ENCODE peak calls at places on chromosomes 4 and X, in six cellular contexts. O is AG09309, G is Right ventricle myocardium superior, X is HFFc6, Q is iPS DF 6.9, U is RPMI7951. H is an unnamed sample.

GRCh38 chr4:73742776-73743175 is 2.4 kb downstream of the CXCL8 start:
- DNase-seq in G (no peak), O (no peak), X (no peak), U (no peak), Q (no peak), H (no peak)

GRCh38 chrX:23127586-23127985 is 127.8 kb downstream of the DDX53 start:
- DNase-seq in Q (no peak), U (no peak), G (no peak), O (no peak), X (no peak), H (no peak)

GRCh38 chrX:9518896-9519295 is 54.0 kb downstream of the TBL1X start:
- DNase-seq in X (no peak), O (no peak), G (no peak), U (no peak), Q (no peak), H (no peak)

GRCh38 chr4:108533245-108533844 is 87.0 kb upstream of the RPL34 start:
- DNase-seq in X (no peak), Q (no peak), G (no peak), U (peak; percentile 42), O (no peak), H (no peak)

GRCh38 chrX:112211459-112211858 is 128.9 kb upstream of the TRPC5 start:
- DNase-seq in Q (no peak), U (peak; percentile 5), G (no peak), X (no peak), O (no peak), H (no peak)

GRCh38 chr4:124322234-124322831 is 390.2 kb downstream of the ANKRD50 start:
- DNase-seq in X (peak; percentile 35), G (no peak), O (no peak), U (peak; percentile 37), Q (no peak), H (no peak)

GRCh38 chrX:10017866-10018265 is 50.7 kb downstream of the CLDN34 start:
- DNase-seq in X (peak; percentile 81), G (no peak), U (peak; percentile 82), Q (no peak), O (peak; percentile 64), H (no peak)

GRCh38 chr4:176289561-176289960 is 20.5 kb upstream of the ASB5 start:
- DNase-seq in X (no peak), O (no peak), Q (no peak), G (no peak), U (no peak), H (no peak)

GRCh38 chr4:88007304-88008132 is at the start of gene PKD2:
- DNase-seq in X (peak; percentile 66), G (peak; percentile 92), Q (no peak), O (no peak), U (peak; percentile 75), H (peak; percentile 14)

GRCh38 chr4:66855956-66856355 is 689.3 kb downstream of the CENPC start:
- DNase-seq in Q (no peak), X (no peak), O (no peak), U (peak; percentile 3), G (no peak), H (no peak)

GRCh38 chrX:16124201-16124600 is 836 bp downstream of the GRPR start:
- DNase-seq in U (no peak), Q (no peak), G (no peak), X (no peak), O (no peak), H (no peak)

GRCh38 chrX:120560405-120560841 is 339 bp downstream of the CUL4B start:
- DNase-seq in O (peak; percentile 10), G (no peak), U (peak; percentile 43), Q (no peak), X (peak; percentile 41), H (peak; percentile 6)

GRCh38 chr4:73442275-73442674 is 6.3 kb downstream of the AFP start:
- DNase-seq in X (no peak), U (no peak), Q (no peak), O (no peak), G (no peak), H (no peak)

GRCh38 chr4:175671491-175671934 is 140.6 kb downstream of the GPM6A start:
- DNase-seq in X (no peak), U (no peak), O (no peak), G (no peak), Q (no peak), H (no peak)

GRCh38 chr4:74715731-74716435 is 78.4 kb downstream of the BTC start:
- DNase-seq in X (no peak), G (no peak), Q (no peak), O (no peak), U (no peak), H (no peak)

GRCh38 chrX:30793767-30794103 is 95.3 kb downstream of the TAB3 start:
- DNase-seq in U (no peak), O (no peak), G (no peak), Q (no peak), X (no peak), H (no peak)

GRCh38 chr4:163941221-163941865 is 446.9 kb downstream of the TMA16 start:
- DNase-seq in U (no peak), G (no peak), O (no peak), X (no peak), Q (no peak), H (no peak)

GRCh38 chr4:90039122-90039521 is 88.1 kb upstream of the CCSER1 start:
- DNase-seq in Q (no peak), G (no peak), X (no peak), O (no peak), U (no peak), H (no peak)

GRCh38 chr4:61149278-61149677 is 50.8 kb upstream of the ADGRL3 start:
- DNase-seq in Q (no peak), U (no peak), X (no peak), G (no peak), O (no peak), H (no peak)

GRCh38 chr4:152258804-152259708 is 276.8 kb downstream of the FBXW7 start:
- DNase-seq in Q (no peak), U (peak; percentile 78), X (peak; percentile 88), O (peak; percentile 63), G (no peak), H (no peak)

GRCh38 chr4:183098080-183098722 is 856 bp upstream of the WWC2 start:
- DNase-seq in O (no peak), U (peak; percentile 62), X (peak; percentile 46), G (peak; percentile 78), Q (no peak), H (no peak)

GRCh38 chrX:94576367-94577004 is 902.5 kb downstream of the FAM133A start:
- DNase-seq in Q (no peak), U (no peak), X (no peak), G (no peak), O (no peak), H (no peak)

GRCh38 chrX:41377624-41378023 is 43.7 kb downstream of the DDX3X start:
- DNase-seq in U (no peak), X (no peak), G (no peak), O (no peak), Q (no peak), H (no peak)

GRCh38 chr4:67555447-67555846 is 3.1 kb upstream of the STAP1 start:
- DNase-seq in U (no peak), X (no peak), O (no peak), Q (no peak), G (no peak), H (no peak)

GRCh38 chrX:19121898-19122640 is at the start of gene ADGRG2:
- DNase-seq in O (peak; percentile 2), G (peak; percentile 65), U (no peak), X (no peak), Q (no peak), H (no peak)

GRCh38 chr4:155946486-155946885 is 7.2 kb downstream of the CTSO start:
- DNase-seq in X (no peak), U (peak; percentile 64), O (no peak), Q (no peak), G (no peak), H (no peak)

GRCh38 chr4:102139132-102139573 is 206.1 kb downstream of the SLC39A8 start:
- DNase-seq in O (no peak), Q (no peak), X (no peak), U (no peak), G (no peak), H (no peak)

GRCh38 chr4:138085956-138086355 is 156.2 kb downstream of the SLC7A11 start:
- DNase-seq in U (no peak), X (no peak), Q (no peak), O (no peak), G (no peak), H (no peak)

GRCh38 chrX:18674417-18674787 is 2.5 kb upstream of the RS1 start:
- DNase-seq in X (no peak), Q (no peak), O (no peak), U (no peak), G (peak; percentile 45), H (no peak)

H was measured in activated CD8-positive, alpha-beta memory T cell treated with anti-CD3 and anti-CD28 coated beads for 1 hour.